ENCODE peak calls at places on chromosome 6, in four cellular contexts. Y is lower lobe of right lung, G is GM10248, C is fibroblast of pulmonary artery. D is an unnamed sample.

GRCh38 chr6:44034391-44034861 is 92.8 kb downstream of the MRPL14 start:
- DNase-seq in Y (peak), C (no peak), G (no peak), D (no peak)

GRCh38 chr6:101597711-101598110 is 204.2 kb downstream of the GRIK2 start:
- DNase-seq in C (peak), Y (no peak), G (no peak), D (no peak)

GRCh38 chr6:64220776-64221175 is 585.2 kb downstream of the PHF3 start:
- DNase-seq in G (no peak), Y (no peak), C (no peak), D (no peak)

GRCh38 chr6:55886185-55886836 is 10.9 kb upstream of the BMP5 start:
- DNase-seq in C (peak), Y (no peak), G (no peak), D (no peak)

GRCh38 chr6:14882394-14883073 is 363.3 kb upstream of the JARID2 start:
- DNase-seq in G (no peak), Y (no peak), C (peak), D (no peak)

GRCh38 chr6:90080876-90081464 is 186.7 kb downstream of the GJA10 start:
- DNase-seq in G (peak), Y (no peak), C (no peak), D (no peak)

GRCh38 chr6:85421963-85422362 is 27.9 kb upstream of the NT5E start:
- DNase-seq in G (no peak), Y (no peak), C (no peak), D (no peak)

GRCh38 chr6:152596706-152597105 is 40.5 kb downstream of the SYNE1 start:
- DNase-seq in Y (no peak), C (no peak), G (no peak), D (no peak)

GRCh38 chr6:100281471-100281878 is 183.2 kb downstream of the SIM1 start:
- DNase-seq in G (no peak), Y (no peak), C (no peak), D (no peak)

GRCh38 chr6:134936476-134936875 is 13.4 kb downstream of the ALDH8A1 start:
- DNase-seq in C (no peak), G (no peak), Y (no peak), D (no peak)

GRCh38 chr6:129251669-129252376 is 368.9 kb downstream of the LAMA2 start:
- DNase-seq in C (peak), G (peak), Y (no peak), D (no peak)

GRCh38 chr6:81718126-81718525 is 34.4 kb downstream of the TENT5A start:
- DNase-seq in Y (no peak), G (no peak), C (peak), D (no peak)

GRCh38 chr6:90098637-90099036 is 198.0 kb downstream of the BACH2 start:
- DNase-seq in Y (no peak), G (no peak), C (peak), D (no peak)

GRCh38 chr6:37027811-37028469 is 22.5 kb downstream of the FGD2 start:
- DNase-seq in Y (peak), C (no peak), G (no peak), D (no peak)

GRCh38 chr6:167664678-167665445 is 161.8 kb upstream of the AFDN start:
- DNase-seq in Y (no peak), G (no peak), C (no peak), D (peak)

GRCh38 chr6:26431258-26432162 is 8.8 kb upstream of the BTN3A3 start:
- DNase-seq in C (peak), G (no peak), Y (no peak), D (no peak)

GRCh38 chr6:168865-169455 is 123.3 kb upstream of the DUSP22 start:
- DNase-seq in G (no peak), C (peak), Y (no peak), D (no peak)

GRCh38 chr6:48658910-48659309 is 547.9 kb upstream of the PTCHD4 start:
- DNase-seq in G (no peak), Y (no peak), C (no peak), D (no peak)

GRCh38 chr6:141307309-141307998 is 825.3 kb upstream of the GJE1 start:
- DNase-seq in C (no peak), Y (no peak), G (no peak), D (no peak)

GRCh38 chr6:138652824-138653223 is 120.7 kb upstream of the CCDC28A start:
- DNase-seq in Y (no peak), C (no peak), G (no peak), D (no peak)

GRCh38 chr6:80174931-80175572 is 68.6 kb downstream of the BCKDHB start:
- DNase-seq in Y (no peak), C (peak), G (no peak), D (no peak)

GRCh38 chr6:362231-362923 is 29.2 kb upstream of the IRF4 start:
- DNase-seq in C (no peak), Y (no peak), G (no peak), D (peak)

DNA sequence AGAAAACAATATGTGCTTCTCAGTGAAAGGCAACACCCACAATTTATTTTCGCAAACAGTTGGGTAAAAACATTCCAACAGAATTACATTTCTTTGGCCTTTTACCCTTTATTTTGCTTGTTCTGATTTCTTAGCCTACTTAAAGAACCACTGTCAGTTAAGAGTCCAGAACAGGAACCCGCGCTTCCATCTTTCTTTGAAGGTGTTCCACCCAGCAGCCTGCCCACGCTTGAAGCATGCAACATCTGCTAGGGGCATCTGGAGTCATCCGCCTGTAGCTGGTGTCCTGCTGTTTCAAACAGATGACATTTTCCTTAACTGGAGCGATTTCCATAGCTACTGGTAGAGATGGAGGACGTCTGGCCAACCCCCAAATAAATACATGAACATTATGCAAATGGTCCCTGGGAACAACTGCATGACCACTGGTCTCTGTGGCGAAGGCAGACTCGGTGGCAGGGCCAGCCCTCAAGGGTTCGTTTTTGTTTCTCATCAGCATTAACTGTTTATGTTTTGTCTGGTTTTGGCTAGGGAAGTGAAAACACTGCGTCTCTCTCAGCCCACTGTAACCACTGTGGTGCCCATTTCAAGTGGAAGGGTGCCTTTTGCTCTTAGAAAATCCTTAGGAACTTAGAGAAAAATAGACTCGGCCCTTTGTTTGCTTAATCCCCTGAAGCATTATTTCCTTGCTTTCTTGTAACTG is 51.6 kb downstream of the LAMA4 start:
- DNase-seq in C (peak), Y (no peak), G (peak), D (no peak)
- TF ChIP-seq CTCF in C (no peak), Y (no peak), G (no peak), D (no peak)

GRCh38 chr6:93819189-93819588 is 399.8 kb upstream of the EPHA7 start:
- DNase-seq in Y (no peak), C (no peak), G (no peak), D (no peak)
- TF ChIP-seq CTCF in Y (no peak), C (no peak), G (no peak), D (peak)

DNA sequence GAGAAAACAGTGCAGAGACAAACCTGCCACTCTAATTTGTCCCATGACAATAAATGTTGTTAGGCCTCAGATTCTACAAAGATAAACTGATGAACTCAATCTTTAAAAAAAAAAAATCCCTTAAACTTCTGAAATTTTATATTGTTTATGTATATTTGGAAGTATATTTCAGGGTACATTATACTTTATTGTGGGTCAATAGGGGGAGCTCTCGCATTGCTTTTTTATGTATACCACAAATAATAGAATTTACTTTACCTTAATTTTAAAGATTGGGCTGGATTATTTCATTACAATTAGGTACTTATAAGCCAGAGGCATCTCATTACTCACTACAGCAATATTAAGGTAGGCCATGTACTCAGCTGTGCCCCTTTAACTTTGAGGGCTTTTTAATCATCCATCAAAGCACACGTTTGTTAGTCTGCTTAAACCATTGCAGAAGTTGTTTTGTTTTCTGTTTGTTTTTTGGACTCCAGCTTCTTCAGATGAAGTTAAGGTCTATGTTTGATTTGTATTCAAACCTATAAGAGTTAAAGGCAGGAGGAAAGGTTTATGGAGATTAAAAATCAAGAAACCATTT is 56.3 kb upstream of the EYA4 start:
- DNase-seq in G (no peak), Y (no peak), C (peak), D (no peak)
- TF ChIP-seq CTCF in G (peak), Y (peak), C (peak), D (peak)

GRCh38 chr6:4018194-4019111 is 60.5 kb downstream of the FAM217A start:
- DNase-seq in C (peak), Y (peak), G (peak), D (peak)
- TF ChIP-seq CTCF in C (peak), Y (peak), G (peak), D (peak)

GRCh38 chr6:19210849-19211590 is 626.1 kb upstream of the ID4 start:
- DNase-seq in Y (no peak), C (no peak), G (peak), D (no peak)
- TF ChIP-seq CTCF in Y (no peak), C (peak), G (peak), D (peak)

DNA sequence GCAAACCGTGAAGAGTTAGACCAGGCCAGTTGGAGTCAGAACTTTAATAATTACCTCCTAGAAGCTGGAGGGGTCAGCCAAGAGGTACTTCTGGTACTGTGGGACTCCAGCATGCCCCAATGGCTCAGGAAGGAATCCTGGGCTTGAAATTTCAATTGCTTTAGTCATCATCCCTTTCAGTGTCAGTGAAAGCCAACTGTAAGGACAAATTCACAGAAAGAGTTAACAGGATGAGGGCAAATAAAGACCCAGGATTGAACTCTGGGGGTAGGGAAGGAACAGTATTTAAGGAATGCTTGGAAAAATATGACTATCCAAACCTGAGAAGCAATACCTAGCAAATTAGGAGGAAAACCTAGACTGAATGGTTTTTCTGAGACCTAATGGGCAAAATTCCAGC is 735.1 kb upstream of the MARCKS start:
- DNase-seq in C (peak), Y (no peak), G (no peak), D (no peak)
- TF ChIP-seq CTCF in C (peak), Y (no peak), G (no peak), D (peak)

D was measured in chondrocyte.